ENCODE peak calls at places on chromosome 19, in five cellular contexts. C is lung microvascular endothelial cell, S is kidney epithelial cell, A is ascending aorta, J is substantia nigra. P is an unnamed sample.

GRCh38 chr19:19165396-19165795 is 4.7 kb downstream of the MEF2B start:
- DNase-seq in C (no peak), S (no peak), A (no peak), J (no peak), P (no peak)

GRCh38 chr19:9146882-9147281 is 6.7 kb downstream of the ZNF317 start:
- DNase-seq in C (no peak), S (no peak), A (no peak), J (no peak), P (no peak)

GRCh38 chr19:17794731-17795494 is at the start of gene B3GNT3:
- DNase-seq in C (peak; percentile 56), S (no peak), A (no peak), J (no peak), P (no peak)

GRCh38 chr19:44076325-44076724 is 4.4 kb downstream of the ZNF284 start:
- DNase-seq in C (no peak), S (no peak), A (no peak), J (no peak), P (no peak)

GRCh38 chr19:12603714-12604113 is 6.9 kb downstream of the ZNF490 start:
- DNase-seq in C (no peak), S (no peak), A (no peak), J (no peak), P (no peak)

GRCh38 chr19:16121967-16122366 is 10.3 kb downstream of the RAB8A start:
- DNase-seq in C (no peak), S (no peak), A (no peak), J (no peak), P (no peak)

GRCh38 chr19:435056-435706 is 25.7 kb downstream of the SHC2 start:
- DNase-seq in C (no peak), S (no peak), A (no peak), J (no peak), P (no peak)

GRCh38 chr19:16076958-16077611 is 790 bp downstream of the TPM4 start:
- DNase-seq in C (peak; percentile 47), S (no peak), A (no peak), J (no peak), P (no peak)

GRCh38 chr19:13918726-13919411 is 12.9 kb downstream of the CC2D1A start:
- DNase-seq in C (no peak), S (no peak), A (no peak), J (no peak), P (no peak)

GRCh38 chr19:14048439-14049153 is 13.3 kb downstream of the PALM3 start:
- DNase-seq in C (peak; percentile 46), S (no peak), A (no peak), J (no peak), P (no peak)

GRCh38 chr19:12985049-12985776 is 10.1 kb upstream of the NFIX start:
- DNase-seq in C (peak; percentile 53), S (no peak), A (peak; percentile 46), J (peak; percentile 87), P (no peak)

GRCh38 chr19:33201886-33202545 is 7.9 kb downstream of the LRP3 start:
- DNase-seq in C (no peak), S (no peak), A (no peak), J (no peak), P (no peak)

GRCh38 chr19:1283917-1284292 is 1.8 kb upstream of the EFNA2 start:
- DNase-seq in C (no peak), S (no peak), A (no peak), J (no peak), P (no peak)

GRCh38 chr19:29016353-29016752 is 196.6 kb downstream of the UQCRFS1 start:
- DNase-seq in C (no peak), S (no peak), A (no peak), J (no peak), P (no peak)

GRCh38 chr19:47512183-47512947 is 2.5 kb downstream of the NAPA start:
- DNase-seq in C (no peak), S (peak; percentile 34), A (no peak), J (no peak), P (no peak)

GRCh38 chr19:34172661-34173144 is 399 bp downstream of the LSM14A start:
- DNase-seq in C (no peak), S (no peak), A (no peak), J (no peak), P (no peak)

GRCh38 chr19:3094638-3095374 is 644 bp downstream of the GNA11 start:
- DNase-seq in C (peak; percentile 43), S (no peak), A (no peak), J (no peak), P (no peak)

GRCh38 chr19:6876790-6877189 is 10.6 kb upstream of the ADGRE1 start:
- DNase-seq in C (no peak), S (no peak), A (no peak), J (no peak), P (no peak)

GRCh38 chr19:35346193-35347052 is 1.3 kb upstream of the FFAR1 start:
- DNase-seq in C (no peak), S (no peak), A (no peak), J (no peak), P (no peak)

GRCh38 chr19:30649934-30650614 is 277.9 kb downstream of the ZNF536 start:
- DNase-seq in C (peak; percentile 71), S (no peak), A (no peak), J (no peak), P (no peak)

GRCh38 chr19:45164577-45165335 is 4.0 kb upstream of the NKPD1 start:
- DNase-seq in C (peak; percentile 22), S (peak; percentile 63), A (no peak), J (no peak), P (no peak)

GRCh38 chr19:35153701-35154534 is 617 bp upstream of the FXYD5 start:
- DNase-seq in C (peak; percentile 59), S (no peak), A (no peak), J (no peak), P (no peak)

GRCh38 chr19:35882074-35882832 is 13.9 kb downstream of the APLP1 start:
- DNase-seq in C (peak; percentile 86), S (no peak), A (no peak), J (no peak), P (no peak)

GRCh38 chr19:17648786-17649185 is 39.4 kb downstream of the UNC13A start:
- DNase-seq in C (no peak), S (no peak), A (no peak), J (no peak), P (no peak)

GRCh38 chr19:18840288-18841260 is 8.8 kb downstream of the UPF1 start:
- DNase-seq in C (no peak), S (no peak), A (no peak), J (no peak), P (no peak)

GRCh38 chr19:2663920-2664571 is 38.4 kb downstream of the GNG7 start:
- DNase-seq in C (peak; percentile 43), S (no peak), A (no peak), J (peak; percentile 54), P (no peak)

GRCh38 chr19:5960005-5961001 is 17.6 kb downstream of the RANBP3 start:
- DNase-seq in C (peak; percentile 31), S (no peak), A (no peak), J (no peak), P (no peak)

GRCh38 chr19:10305139-10305806 is 4.3 kb downstream of the ZGLP1 start:
- DNase-seq in C (no peak), S (no peak), A (no peak), J (no peak), P (no peak)

GRCh38 chr19:49680473-49681351 is 3.6 kb downstream of the PRMT1 start:
- DNase-seq in C (peak; percentile 88), S (no peak), A (peak; percentile 42), J (peak; percentile 59), P (no peak)

P was measured in SIG-M5.